ENCODE peak calls at places on chromosomes 7 and 10, in six cellular contexts. M, D, G, C, B and N are unnamed samples.

GRCh38 chr7:266851-267840 is 22.8 kb upstream of the FOXL3 start:
- DNase-seq in C (no peak), B (no peak), M (peak; percentile 30), G (peak; percentile 62), D (no peak), N (no peak)

GRCh38 chr7:35630573-35630972 is 64.4 kb downstream of the HERPUD2 start:
- DNase-seq in B (no peak), M (no peak), D (no peak), C (peak; percentile 65), G (no peak), N (no peak)

GRCh38 chr10:132592790-132593788 is 55.5 kb downstream of the INPP5A start:
- DNase-seq in G (no peak), D (no peak), B (no peak), C (no peak), M (no peak), N (no peak)

GRCh38 chr7:120404042-120404441 is 131.1 kb downstream of the KCND2 start:
- DNase-seq in C (peak; percentile 11), G (no peak), M (no peak), D (no peak), B (no peak), N (no peak)

GRCh38 chr7:96061844-96062243 is 260.1 kb downstream of the SLC25A13 start:
- DNase-seq in D (peak; percentile 20), G (no peak), M (no peak), B (no peak), C (peak; percentile 68), N (no peak)

GRCh38 chr10:113523628-113524027 is 29.2 kb upstream of the HABP2 start:
- DNase-seq in D (no peak), M (no peak), G (no peak), C (no peak), B (no peak), N (no peak)

GRCh38 chr7:91266067-91266930 is 2.1 kb downstream of the FZD1 start:
- DNase-seq in C (peak; percentile 72), M (peak; percentile 16), D (no peak), G (no peak), B (no peak), N (no peak)

GRCh38 chr10:68406111-68406814 is 814 bp downstream of the RUFY2 start:
- DNase-seq in B (no peak), M (peak; percentile 48), G (no peak), D (peak; percentile 66), C (peak; percentile 50), N (peak; percentile 9)

GRCh38 chr10:19920075-19920726 is 104.0 kb downstream of the PLXDC2 start:
- DNase-seq in B (no peak), M (no peak), C (no peak), D (no peak), G (no peak), N (no peak)

GRCh38 chr7:133582766-133583523 is 330.1 kb downstream of the EXOC4 start:
- DNase-seq in D (no peak), C (peak; percentile 85), M (no peak), G (no peak), B (no peak), N (peak; percentile 77)

GRCh38 chr10:132398566-132398991 is 1.6 kb downstream of the PWWP2B start:
- DNase-seq in C (no peak), B (no peak), D (no peak), M (no peak), G (no peak), N (no peak)

GRCh38 chr10:88450201-88450600 is 132.9 kb downstream of the RNLS start:
- DNase-seq in M (no peak), D (no peak), G (no peak), B (no peak), C (no peak), N (no peak)

GRCh38 chr7:75716992-75717626 is 21.6 kb downstream of the HIP1 start:
- DNase-seq in D (no peak), M (no peak), C (peak; percentile 65), G (no peak), B (no peak), N (no peak)

GRCh38 chr7:4962872-4963775 is 4.1 kb upstream of the MMD2 start:
- DNase-seq in B (no peak), C (no peak), G (no peak), D (peak; percentile 18), M (no peak), N (no peak)

GRCh38 chr7:135748770-135749169 is at the start of gene FAM180A:
- DNase-seq in G (no peak), C (peak; percentile 95), M (peak; percentile 62), D (peak; percentile 72), B (peak; percentile 66), N (peak; percentile 70)

GRCh38 chr10:130243015-130243414 is 106.8 kb downstream of the GLRX3 start:
- DNase-seq in M (no peak), B (no peak), D (no peak), G (no peak), C (no peak), N (no peak)

GRCh38 chr10:130242483-130242882 is 106.3 kb downstream of the GLRX3 start:
- DNase-seq in G (no peak), D (no peak), C (no peak), M (no peak), B (no peak), N (no peak)

GRCh38 chr10:130244031-130244927 is 108.1 kb downstream of the GLRX3 start:
- DNase-seq in B (no peak), D (no peak), M (no peak), G (no peak), C (no peak), N (no peak)

GRCh38 chr10:130244928-130245495 is 108.8 kb downstream of the GLRX3 start:
- DNase-seq in D (no peak), B (no peak), M (no peak), G (no peak), C (no peak), N (no peak)

GRCh38 chr10:130246113-130246512 is 109.9 kb downstream of the GLRX3 start:
- DNase-seq in C (no peak), G (no peak), B (no peak), M (no peak), D (no peak), N (no peak)
- H3K27me3 ChIP-seq in C (no peaks in the 10 kb centered on the region), G (no peaks in the 10 kb centered on the region), B (peaks cover 4% of the 10 kb centered on the region), M (no peaks in the 10 kb centered on the region), D (no peaks in the 10 kb centered on the region), N (no peaks in the 10 kb centered on the region)

GRCh38 chr7:37341033-37341630 is 107.5 kb downstream of the ELMO1 start:
- DNase-seq in B (no peak), G (no peak), C (no peak), D (no peak), M (no peak), N (no peak)

GRCh38 chr7:37344886-37345579 is 103.6 kb downstream of the ELMO1 start:
- DNase-seq in G (no peak), B (no peak), M (no peak), D (no peak), C (no peak), N (no peak)

GRCh38 chr7:37342170-37342569 is 106.5 kb downstream of the ELMO1 start:
- DNase-seq in B (no peak), G (no peak), M (no peak), D (no peak), C (no peak), N (no peak)

GRCh38 chr7:37346761-37347160 is 101.9 kb downstream of the ELMO1 start:
- DNase-seq in C (no peak), M (no peak), D (no peak), B (no peak), G (no peak), N (no peak)

DNA sequence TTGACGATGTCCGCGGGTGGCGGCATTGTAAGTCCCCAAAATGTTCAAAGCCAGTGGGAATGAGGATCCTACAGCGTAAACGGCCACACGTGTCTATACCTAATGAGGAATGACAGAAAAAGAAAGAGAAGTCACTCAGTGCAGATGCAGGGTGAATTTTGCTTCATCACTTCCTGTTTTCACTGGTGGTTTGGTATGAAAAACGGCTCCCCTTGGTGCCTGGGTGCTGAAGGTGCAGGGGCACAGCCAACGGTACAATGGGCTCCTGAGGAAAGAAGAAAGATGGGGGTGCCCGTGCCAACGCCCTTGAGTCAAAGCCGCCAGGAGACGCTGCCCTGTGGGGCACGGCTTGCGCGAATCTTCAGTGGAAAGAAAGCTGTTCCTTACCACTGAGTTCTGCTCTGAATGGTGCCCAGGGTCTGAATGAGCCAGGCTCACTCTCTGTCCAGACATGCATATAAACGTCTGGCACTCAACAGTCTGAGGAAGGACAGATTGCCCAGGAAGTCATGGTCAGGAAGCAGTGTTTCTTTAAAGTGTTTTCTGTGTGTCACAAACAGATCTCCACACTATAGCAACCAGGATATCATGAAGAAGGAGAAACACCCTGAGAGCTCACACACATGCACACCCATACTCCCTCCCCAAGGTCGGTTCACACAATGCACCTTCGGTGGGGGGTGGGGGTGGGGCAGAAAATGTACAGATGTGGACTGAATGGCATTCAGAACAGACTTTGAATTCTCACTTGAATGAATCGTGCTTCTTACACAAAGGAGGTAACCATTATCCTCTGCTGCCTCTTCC is 105.8 kb downstream of the ELMO1 start:
- DNase-seq in B (no peak), G (no peak), D (no peak), C (no peak), M (no peak), N (no peak)
- H3K4me3 ChIP-seq in B (peak overlapping the region; percentile 20), G (peak overlapping the region; percentile 11), D (no peak overlapping the region), C (no peak overlapping the region), M (peak overlapping the region; percentile 25), N (no peak overlapping the region)

GRCh38 chr7:141073173-141073640 is 657 bp upstream of the TMEM178B start:
- DNase-seq in G (no peak), C (peak; percentile 29), B (no peak), D (peak; percentile 62), M (peak; percentile 48), N (no peak)
- H3K27me3 ChIP-seq in G (peaks cover 56% of the 10 kb centered on the region), C (peaks cover 33% of the 10 kb centered on the region), B (peaks cover 14% of the 10 kb centered on the region), D (no peaks in the 10 kb centered on the region), M (peaks cover 25% of the 10 kb centered on the region), N (peaks cover 33% of the 10 kb centered on the region)

DNA sequence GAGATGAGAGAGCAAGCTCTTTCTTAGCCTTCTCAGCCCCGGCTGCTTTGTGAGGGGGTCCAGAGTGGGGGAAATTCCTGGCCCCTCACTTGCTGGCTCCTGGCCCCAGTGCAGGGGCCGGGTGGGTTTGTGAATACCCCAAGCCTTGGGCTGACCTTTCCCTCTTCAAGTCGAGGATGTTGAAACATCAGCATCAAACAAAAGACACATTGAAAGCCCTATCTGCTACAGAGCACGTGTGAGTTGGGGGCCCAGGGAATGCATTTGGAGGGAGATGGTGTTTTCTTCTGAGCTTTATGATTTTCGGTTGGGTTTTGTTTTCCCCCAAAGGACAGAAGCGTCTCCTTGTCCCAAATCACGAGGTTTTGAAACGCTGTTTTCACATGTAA is 2.8 kb downstream of the ZMIZ1 start:
- DNase-seq in D (no peak), B (no peak), G (no peak), M (no peak), C (no peak), N (no peak)
- H3K4me3 ChIP-seq in D (peak overlapping the region; percentile 83), B (peak overlapping the region; percentile 65), G (no peak overlapping the region), M (peak overlapping the region; percentile 94), C (peak overlapping the region; percentile 70), N (peak overlapping the region; percentile 93)

GRCh38 chr7:8885480-8885879 is 452.1 kb downstream of the NXPH1 start:
- DNase-seq in G (no peak), D (no peak), M (no peak), B (no peak), C (no peak), N (no peak)
- H3K27me3 ChIP-seq in G (no peaks in the 10 kb centered on the region), D (no peaks in the 10 kb centered on the region), M (no peaks in the 10 kb centered on the region), B (no peaks in the 10 kb centered on the region), C (no peaks in the 10 kb centered on the region), N (no peaks in the 10 kb centered on the region)

GRCh38 chr10:28849821-28850220 is 172.5 kb downstream of the BAMBI start:
- DNase-seq in M (no peak), G (peak; percentile 77), C (no peak), D (no peak), B (no peak), N (no peak)
- H3K4me3 ChIP-seq in M (no peak overlapping the region), G (no peak overlapping the region), C (no peak overlapping the region), D (no peak overlapping the region), B (no peak overlapping the region), N (no peak overlapping the region)